ENCODE peak calls at places on chromosomes 13 and 19, in four cellular contexts. C, R, N and V are unnamed samples.

GRCh38 chr19:29866011-29866410 is 54.2 kb downstream of the CCNE1 start:
- DNase-seq in R (no peak), N (no peak), C (no peak), V (no peak)

GRCh38 chr19:33811736-33812387 is 15.2 kb downstream of the KCTD15 start:
- DNase-seq in N (peak; percentile 14), C (no peak), R (no peak), V (no peak)

GRCh38 chr13:40477623-40478608 is 188.5 kb downstream of the FOXO1 start:
- DNase-seq in N (peak; percentile 87), R (peak; percentile 92), C (peak; percentile 68), V (no peak)

GRCh38 chr13:42047561-42048322 is 706 bp upstream of the DGKH start:
- DNase-seq in C (peak; percentile 43), R (peak; percentile 74), N (peak; percentile 78), V (no peak)

GRCh38 chr13:36788276-36788675 is 30.7 kb upstream of the RFXAP start:
- DNase-seq in N (no peak), R (no peak), C (no peak), V (no peak)

GRCh38 chr13:79966502-79966901 is 374.4 kb downstream of the SPRY2 start:
- DNase-seq in R (no peak), C (no peak), N (peak; percentile 16), V (peak; percentile 22)

GRCh38 chr19:54233941-54234340 is 8.6 kb downstream of the LILRA6 start:
- DNase-seq in N (no peak), C (no peak), R (no peak), V (no peak)

GRCh38 chr13:112962396-112962795 is 6.6 kb upstream of the MCF2L start:
- DNase-seq in R (no peak), N (no peak), C (no peak), V (no peak)

GRCh38 chr19:34430738-34431625 is 2.8 kb downstream of the UBA2 start:
- DNase-seq in N (peak; percentile 70), R (peak; percentile 70), C (no peak), V (peak; percentile 9)

GRCh38 chr19:42048992-42049391 is 21.0 kb downstream of the GRIK5 start:
- DNase-seq in R (no peak), C (no peak), N (no peak), V (no peak)

GRCh38 chr13:95326695-95327094 is 25.4 kb upstream of the ABCC4 start:
- DNase-seq in R (no peak), C (no peak), N (no peak), V (no peak)

GRCh38 chr13:26280295-26280694 is 26.4 kb downstream of the CDK8 start:
- DNase-seq in N (peak; percentile 17), R (peak; percentile 20), C (no peak), V (no peak)

GRCh38 chr13:34458756-34459462 is 483.2 kb upstream of the NBEA start:
- DNase-seq in C (peak; percentile 30), N (peak; percentile 21), R (no peak), V (no peak)

GRCh38 chr19:32901504-32902161 is 32.1 kb upstream of the SLC7A9 start:
- DNase-seq in N (no peak), R (no peak), C (no peak), V (no peak)

GRCh38 chr19:27884376-27884775 is 1328.6 kb downstream of the UQCRFS1 start:
- DNase-seq in N (no peak), C (no peak), R (no peak), V (no peak)

GRCh38 chr19:55563261-55563690 is 17.4 kb downstream of the ZNF579 start:
- DNase-seq in R (peak; percentile 33), N (peak; percentile 70), C (peak; percentile 90), V (no peak)

GRCh38 chr19:17743874-17744273 is 7.4 kb upstream of the FCHO1 start:
- DNase-seq in N (peak; percentile 60), R (peak; percentile 76), C (no peak), V (no peak)

GRCh38 chr13:40466271-40466670 is 200.2 kb downstream of the FOXO1 start:
- DNase-seq in R (no peak), C (no peak), N (no peak), V (no peak)

GRCh38 chr19:54453921-54454780 is 5.2 kb downstream of the LENG8 start:
- DNase-seq in C (no peak), R (no peak), N (no peak), V (no peak)

GRCh38 chr13:75938811-75939525 is 302.8 kb downstream of the LMO7 start:
- DNase-seq in R (peak; percentile 3), N (peak; percentile 2), C (no peak), V (no peak)

GRCh38 chr19:8515317-8515716 is 1.4 kb upstream of the ZNF414 start:
- DNase-seq in C (no peak), N (no peak), R (no peak), V (no peak)

GRCh38 chr13:111893607-111894443 is 173.1 kb upstream of the SOX1 start:
- DNase-seq in R (no peak), N (no peak), C (no peak), V (no peak)

GRCh38 chr13:33279414-33279813 is 6.1 kb downstream of the STARD13 start:
- DNase-seq in N (no peak), C (peak; percentile 44), R (no peak), V (no peak)

GRCh38 chr13:50518791-50519201 is 324.7 kb downstream of the DLEU7 start:
- DNase-seq in N (peak; percentile 56), R (no peak), C (no peak), V (no peak)

GRCh38 chr13:26985285-26985878 is 186.2 kb downstream of the USP12 start:
- DNase-seq in N (peak; percentile 89), C (peak; percentile 66), R (peak; percentile 90), V (peak; percentile 74)

GRCh38 chr19:47228168-47228936 is 2.6 kb downstream of the BBC3 start:
- DNase-seq in N (peak; percentile 23), C (peak; percentile 62), R (no peak), V (no peak)

GRCh38 chr13:42396501-42396900 is 124.5 kb downstream of the AKAP11 start:
- DNase-seq in C (no peak), R (no peak), N (no peak), V (no peak)

GRCh38 chr13:51397262-51397933 is 55.4 kb downstream of the INTS6 start:
- DNase-seq in N (peak; percentile 71), R (peak; percentile 71), C (no peak), V (no peak)

GRCh38 chr13:63336549-63336948 is 1920.9 kb upstream of the PCDH20 start:
- DNase-seq in C (no peak), N (no peak), R (no peak), V (no peak)

GRCh38 chr19:2252481-2253105 is 3.5 kb downstream of the AMH start:
- DNase-seq in C (no peak), R (no peak), N (no peak), V (no peak)
- H3K4me3 ChIP-seq in C (peak overlapping the region; percentile 17), R (no peak overlapping the region), N (no peak overlapping the region), V (no peak overlapping the region)

GRCh38 chr19:58355215-58355796 is 2.0 kb upstream of the A1BG start:
- DNase-seq in C (no peak), R (no peak), N (no peak), V (no peak)

GRCh38 chr19:58355891-58356235 is 2.6 kb upstream of the A1BG start:
- DNase-seq in C (no peak), N (no peak), R (no peak), V (no peak)

GRCh38 chr19:58357798-58358145 is 4.5 kb upstream of the A1BG start:
- DNase-seq in N (no peak), R (no peak), C (no peak), V (no peak)

GRCh38 chr19:58356236-58356970 is 3.1 kb upstream of the A1BG start:
- DNase-seq in R (peak; percentile 49), C (no peak), N (peak; percentile 45), V (no peak)

GRCh38 chr19:58356971-58357797 is 3.9 kb upstream of the A1BG start:
- DNase-seq in N (peak; percentile 27), C (no peak), R (peak; percentile 27), V (no peak)
- H3K4me3 ChIP-seq in N (peak overlapping the region; percentile 28), C (peak overlapping the region; percentile 58), R (no peak overlapping the region), V (no peak overlapping the region)

DNA sequence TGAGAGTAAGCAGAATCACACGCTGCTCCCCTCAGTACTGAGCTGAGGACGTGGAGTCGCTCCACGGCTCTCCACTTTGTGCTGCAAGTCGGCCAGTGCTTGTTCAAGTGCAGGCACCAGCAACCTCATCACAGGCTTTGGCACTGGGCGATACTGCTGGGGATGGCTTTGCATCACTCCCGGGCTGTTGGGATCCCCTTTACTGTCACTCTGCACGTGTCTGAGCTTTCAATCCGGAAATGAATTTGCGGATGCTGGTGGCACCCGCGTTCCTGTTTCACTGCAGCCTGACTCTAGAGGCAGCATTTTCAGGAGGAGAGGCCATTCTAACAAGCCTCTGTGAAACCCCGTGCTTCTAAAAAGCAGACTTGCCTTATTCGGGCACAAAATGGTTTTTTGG is 19.1 kb downstream of the SMARCA4 start:
- DNase-seq in C (no peak), N (no peak), R (no peak), V (no peak)
- H3K4me3 ChIP-seq in C (no peak overlapping the region), N (no peak overlapping the region), R (no peak overlapping the region), V (no peak overlapping the region)

GRCh38 chr19:4326837-4327251 is 11.8 kb downstream of the STAP2 start:
- DNase-seq in C (no peak), N (no peak), R (no peak), V (peak; percentile 41)

GRCh38 chr19:4327877-4328242 is 10.8 kb downstream of the STAP2 start:
- DNase-seq in R (no peak), N (no peak), C (no peak), V (no peak)

GRCh38 chr19:4328243-4328990 is 10.2 kb downstream of the STAP2 start:
- DNase-seq in N (peak; percentile 98), C (peak; percentile 97), R (peak; percentile 97), V (peak; percentile 81)

GRCh38 chr19:4326215-4326836 is 12.3 kb downstream of the STAP2 start:
- DNase-seq in C (no peak), N (no peak), R (no peak), V (no peak)

DNA sequence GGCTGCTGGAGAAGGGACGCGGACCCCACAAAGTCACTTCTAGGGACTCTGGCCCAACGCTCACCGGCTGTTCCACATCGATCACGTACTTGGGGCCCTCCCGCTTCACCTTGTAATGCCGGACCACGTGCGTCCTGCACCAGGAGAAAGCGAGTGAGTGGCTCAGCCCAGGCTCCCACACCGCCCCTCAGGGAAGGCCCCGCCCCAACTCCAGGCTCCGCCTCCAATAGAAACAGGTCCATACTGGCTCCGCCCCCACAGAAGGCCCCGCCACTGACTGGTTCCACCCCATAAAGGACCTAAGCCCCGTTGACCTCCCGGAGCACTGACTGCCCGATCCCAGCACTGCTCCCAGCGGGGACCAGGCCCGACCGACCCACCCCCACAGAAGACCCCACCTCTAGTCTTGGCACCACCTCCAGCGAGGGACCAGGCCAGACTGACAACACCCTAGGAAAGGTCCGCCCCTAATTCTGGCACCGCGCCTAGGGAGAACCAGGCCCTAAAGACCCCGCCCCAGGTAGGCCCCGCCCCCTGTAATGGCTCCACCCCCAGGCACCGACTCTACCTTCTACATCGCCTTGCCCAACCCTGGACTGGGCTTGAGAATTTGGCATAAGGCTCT is 11.3 kb downstream of the STAP2 start:
- DNase-seq in R (peak; percentile 70), C (peak; percentile 86), N (peak; percentile 67), V (peak; percentile 78)
- H3K4me3 ChIP-seq in R (peak overlapping the region; percentile 52), C (peak overlapping the region; percentile 45), N (no peak overlapping the region), V (peak overlapping the region; percentile 49)

GRCh38 chr19:13056052-13056660 is 46.5 kb downstream of the LYL1 start:
- DNase-seq in N (peak; percentile 83), C (peak; percentile 71), R (peak; percentile 78), V (no peak)
- H3K4me3 ChIP-seq in N (no peak overlapping the region), C (peak overlapping the region; percentile 11), R (peak overlapping the region; percentile 27), V (no peak overlapping the region)